ENCODE peak calls at places on chromosomes 1 and 21, in nine cellular contexts. One of them, this sample, is unnamed.

GRCh38 chr1:51936531-51936930 is 54.0 kb downstream of the RAB3B start:
- DNase-seq in Calu3: no peak
- DNase-seq in astrocyte of the cerebellum: no peak
- DNase-seq in DND-41: no peak
- DNase-seq in fibroblast of pulmonary artery: no peak
- DNase-seq in IMR-90: peak; percentile 37
- DNase-seq in OCI-LY7: no peak
- DNase-seq in epithelial cell of proximal tubule: no peak
- DNase-seq in GM23338: no peak
- DNase-seq in this sample: no peak

GRCh38 chr1:23554481-23555224 is 4.6 kb downstream of the ID3 start:
- DNase-seq in Calu3: peak; percentile 75
- DNase-seq in astrocyte of the cerebellum: peak; percentile 68
- DNase-seq in DND-41: peak; percentile 91
- DNase-seq in fibroblast of pulmonary artery: peak; percentile 91
- DNase-seq in IMR-90: peak; percentile 85
- DNase-seq in OCI-LY7: peak; percentile 95
- DNase-seq in epithelial cell of proximal tubule: no peak
- DNase-seq in GM23338: peak; percentile 91
- DNase-seq in this sample: no peak

GRCh38 chr1:21941370-21941769 is 4.3 kb upstream of the HSPG2 start:
- DNase-seq in Calu3: no peak
- DNase-seq in astrocyte of the cerebellum: no peak
- DNase-seq in DND-41: no peak
- DNase-seq in fibroblast of pulmonary artery: no peak
- DNase-seq in IMR-90: no peak
- DNase-seq in OCI-LY7: no peak
- DNase-seq in epithelial cell of proximal tubule: no peak
- DNase-seq in GM23338: no peak
- DNase-seq in this sample: no peak

GRCh38 chr1:54051936-54052469 is 1.0 kb downstream of the TMEM59 start:
- DNase-seq in Calu3: no peak
- DNase-seq in astrocyte of the cerebellum: peak; percentile 19
- DNase-seq in DND-41: no peak
- DNase-seq in fibroblast of pulmonary artery: no peak
- DNase-seq in IMR-90: no peak
- DNase-seq in OCI-LY7: peak; percentile 5
- DNase-seq in epithelial cell of proximal tubule: peak; percentile 33
- DNase-seq in GM23338: peak; percentile 9
- DNase-seq in this sample: no peak

GRCh38 chr21:38721055-38721454 is 84.7 kb upstream of the ETS2 start:
- DNase-seq in Calu3: no peak
- DNase-seq in astrocyte of the cerebellum: no peak
- DNase-seq in DND-41: no peak
- DNase-seq in fibroblast of pulmonary artery: no peak
- DNase-seq in IMR-90: no peak
- DNase-seq in OCI-LY7: no peak
- DNase-seq in epithelial cell of proximal tubule: no peak
- DNase-seq in GM23338: peak; percentile 14
- DNase-seq in this sample: no peak

GRCh38 chr1:193069748-193070394 is 10.5 kb downstream of the RO60 start:
- DNase-seq in Calu3: no peak
- DNase-seq in astrocyte of the cerebellum: no peak
- DNase-seq in DND-41: no peak
- DNase-seq in fibroblast of pulmonary artery: no peak
- DNase-seq in IMR-90: no peak
- DNase-seq in OCI-LY7: peak; percentile 38
- DNase-seq in epithelial cell of proximal tubule: no peak
- DNase-seq in GM23338: peak; percentile 70
- DNase-seq in this sample: no peak

GRCh38 chr1:62175568-62176179 is 19.0 kb upstream of the L1TD1 start:
- DNase-seq in Calu3: peak; percentile 40
- DNase-seq in astrocyte of the cerebellum: peak; percentile 45
- DNase-seq in DND-41: peak; percentile 40
- DNase-seq in fibroblast of pulmonary artery: peak; percentile 62
- DNase-seq in IMR-90: peak; percentile 45
- DNase-seq in OCI-LY7: peak; percentile 44
- DNase-seq in epithelial cell of proximal tubule: no peak
- DNase-seq in GM23338: peak; percentile 83
- DNase-seq in this sample: peak; percentile 10

GRCh38 chr1:65079941-65080340 is 68.1 kb upstream of the AK4 start:
- DNase-seq in Calu3: no peak
- DNase-seq in astrocyte of the cerebellum: no peak
- DNase-seq in DND-41: no peak
- DNase-seq in fibroblast of pulmonary artery: peak; percentile 34
- DNase-seq in IMR-90: peak; percentile 50
- DNase-seq in OCI-LY7: no peak
- DNase-seq in epithelial cell of proximal tubule: no peak
- DNase-seq in GM23338: no peak
- DNase-seq in this sample: no peak

GRCh38 chr1:210792703-210793102 is 341.2 kb downstream of the KCNH1 start:
- DNase-seq in Calu3: no peak
- DNase-seq in astrocyte of the cerebellum: peak; percentile 53
- DNase-seq in DND-41: no peak
- DNase-seq in fibroblast of pulmonary artery: peak; percentile 1
- DNase-seq in IMR-90: peak; percentile 87
- DNase-seq in OCI-LY7: no peak
- DNase-seq in epithelial cell of proximal tubule: peak; percentile 20
- DNase-seq in GM23338: no peak
- DNase-seq in this sample: peak; percentile 50

GRCh38 chr1:240888039-240888786 is 276.3 kb upstream of the GREM2 start:
- DNase-seq in Calu3: peak; percentile 82
- DNase-seq in astrocyte of the cerebellum: no peak
- DNase-seq in DND-41: peak; percentile 19
- DNase-seq in fibroblast of pulmonary artery: peak; percentile 0
- DNase-seq in IMR-90: no peak
- DNase-seq in OCI-LY7: peak; percentile 64
- DNase-seq in epithelial cell of proximal tubule: no peak
- DNase-seq in GM23338: peak; percentile 89
- DNase-seq in this sample: no peak

GRCh38 chr1:165897326-165898303 is 70.2 kb downstream of the UCK2 start:
- DNase-seq in Calu3: no peak
- DNase-seq in astrocyte of the cerebellum: no peak
- DNase-seq in DND-41: no peak
- DNase-seq in fibroblast of pulmonary artery: peak; percentile 56
- DNase-seq in IMR-90: peak; percentile 80
- DNase-seq in OCI-LY7: no peak
- DNase-seq in epithelial cell of proximal tubule: no peak
- DNase-seq in GM23338: no peak
- DNase-seq in this sample: peak; percentile 40

GRCh38 chr1:32888134-32888533 is 1.8 kb downstream of the HPCA start:
- DNase-seq in Calu3: no peak
- DNase-seq in astrocyte of the cerebellum: no peak
- DNase-seq in DND-41: no peak
- DNase-seq in fibroblast of pulmonary artery: no peak
- DNase-seq in IMR-90: no peak
- DNase-seq in OCI-LY7: no peak
- DNase-seq in epithelial cell of proximal tubule: no peak
- DNase-seq in GM23338: no peak
- DNase-seq in this sample: no peak

GRCh38 chr1:32886828-32887414 is 630 bp downstream of the HPCA start:
- DNase-seq in Calu3: no peak
- DNase-seq in astrocyte of the cerebellum: no peak
- DNase-seq in DND-41: no peak
- DNase-seq in fibroblast of pulmonary artery: no peak
- DNase-seq in IMR-90: no peak
- DNase-seq in OCI-LY7: no peak
- DNase-seq in epithelial cell of proximal tubule: no peak
- DNase-seq in GM23338: no peak
- DNase-seq in this sample: no peak

GRCh38 chr1:32888677-32889420 is 2.6 kb downstream of the HPCA start:
- DNase-seq in Calu3: no peak
- DNase-seq in astrocyte of the cerebellum: no peak
- DNase-seq in DND-41: no peak
- DNase-seq in fibroblast of pulmonary artery: no peak
- DNase-seq in IMR-90: no peak
- DNase-seq in OCI-LY7: no peak
- DNase-seq in epithelial cell of proximal tubule: no peak
- DNase-seq in GM23338: no peak
- DNase-seq in this sample: no peak

GRCh38 chr1:32886012-32886827 is at the start of gene HPCA:
- DNase-seq in Calu3: peak; percentile 83
- DNase-seq in astrocyte of the cerebellum: no peak
- DNase-seq in DND-41: no peak
- DNase-seq in fibroblast of pulmonary artery: peak; percentile 58
- DNase-seq in IMR-90: peak; percentile 48
- DNase-seq in OCI-LY7: no peak
- DNase-seq in epithelial cell of proximal tubule: no peak
- DNase-seq in GM23338: peak; percentile 93
- DNase-seq in this sample: no peak

GRCh38 chr1:32887623-32888022 is 1.3 kb downstream of the HPCA start:
- DNase-seq in Calu3: no peak
- DNase-seq in astrocyte of the cerebellum: no peak
- DNase-seq in DND-41: no peak
- DNase-seq in fibroblast of pulmonary artery: no peak
- DNase-seq in IMR-90: no peak
- DNase-seq in OCI-LY7: no peak
- DNase-seq in epithelial cell of proximal tubule: no peak
- DNase-seq in GM23338: no peak
- DNase-seq in this sample: no peak
- TF ChIP-seq CTCF in Calu3: no peak
- TF ChIP-seq CTCF in astrocyte of the cerebellum: no peak
- TF ChIP-seq CTCF in DND-41: no peak
- TF ChIP-seq CTCF in fibroblast of pulmonary artery: no peak
- TF ChIP-seq CTCF in IMR-90: no peak
- TF ChIP-seq CTCF in OCI-LY7: no peak
- TF ChIP-seq CTCF in epithelial cell of proximal tubule: no peak
- TF ChIP-seq CTCF in GM23338: no peak
- TF ChIP-seq CTCF in this sample: no peak

DNA sequence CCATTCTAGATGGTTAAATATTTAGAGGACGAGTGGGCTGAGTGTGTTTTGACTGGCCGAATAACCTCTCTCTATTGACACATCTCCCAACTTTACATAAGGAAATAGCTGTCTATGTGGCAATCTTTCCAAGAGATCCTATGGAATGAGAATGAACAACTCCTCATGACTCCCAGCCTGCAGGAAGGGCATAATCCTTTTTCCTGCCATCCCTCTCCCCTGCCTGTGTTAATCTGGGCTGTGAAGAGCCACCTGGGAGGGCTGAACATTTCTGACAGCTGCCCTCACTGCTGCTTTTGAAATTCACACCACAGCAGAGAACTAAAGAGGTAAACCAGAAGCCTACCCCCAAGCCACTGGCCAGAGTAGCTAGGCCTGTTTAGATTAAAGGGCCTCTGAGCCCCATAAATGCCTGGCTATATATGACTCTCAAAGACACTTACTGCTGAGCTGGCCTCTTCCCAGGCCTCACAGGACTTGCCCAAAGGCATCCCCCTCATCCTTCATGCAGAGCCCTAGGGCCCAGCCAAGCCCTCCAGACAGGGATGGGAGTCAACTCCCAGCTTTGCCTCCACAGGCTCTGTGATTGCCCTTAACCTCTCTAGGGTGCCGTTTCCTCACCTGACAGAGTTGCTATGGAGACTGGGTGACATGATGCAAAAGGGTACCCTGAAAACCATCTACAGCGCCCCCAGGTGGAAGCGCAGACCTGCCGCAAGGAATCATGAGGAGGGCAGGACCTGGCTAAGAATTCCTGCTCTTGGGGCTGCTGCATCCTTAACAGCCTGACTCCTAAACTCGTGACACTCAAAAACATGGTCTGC is 42.0 kb upstream of the LDLRAP1 start:
- DNase-seq in Calu3: no peak
- DNase-seq in astrocyte of the cerebellum: no peak
- DNase-seq in DND-41: no peak
- DNase-seq in fibroblast of pulmonary artery: peak; percentile 72
- DNase-seq in IMR-90: peak; percentile 89
- DNase-seq in OCI-LY7: no peak
- DNase-seq in epithelial cell of proximal tubule: no peak
- DNase-seq in GM23338: peak; percentile 96
- DNase-seq in this sample: peak; percentile 57
- TF ChIP-seq CTCF in Calu3: no peak
- TF ChIP-seq CTCF in astrocyte of the cerebellum: no peak
- TF ChIP-seq CTCF in DND-41: peak; percentile 46
- TF ChIP-seq CTCF in fibroblast of pulmonary artery: peak; percentile 16
- TF ChIP-seq CTCF in IMR-90: peak; percentile 18
- TF ChIP-seq CTCF in OCI-LY7: peak; percentile 64
- TF ChIP-seq CTCF in epithelial cell of proximal tubule: peak; percentile 39
- TF ChIP-seq CTCF in GM23338: peak; percentile 91
- TF ChIP-seq CTCF in this sample: peak; percentile 21

DNA sequence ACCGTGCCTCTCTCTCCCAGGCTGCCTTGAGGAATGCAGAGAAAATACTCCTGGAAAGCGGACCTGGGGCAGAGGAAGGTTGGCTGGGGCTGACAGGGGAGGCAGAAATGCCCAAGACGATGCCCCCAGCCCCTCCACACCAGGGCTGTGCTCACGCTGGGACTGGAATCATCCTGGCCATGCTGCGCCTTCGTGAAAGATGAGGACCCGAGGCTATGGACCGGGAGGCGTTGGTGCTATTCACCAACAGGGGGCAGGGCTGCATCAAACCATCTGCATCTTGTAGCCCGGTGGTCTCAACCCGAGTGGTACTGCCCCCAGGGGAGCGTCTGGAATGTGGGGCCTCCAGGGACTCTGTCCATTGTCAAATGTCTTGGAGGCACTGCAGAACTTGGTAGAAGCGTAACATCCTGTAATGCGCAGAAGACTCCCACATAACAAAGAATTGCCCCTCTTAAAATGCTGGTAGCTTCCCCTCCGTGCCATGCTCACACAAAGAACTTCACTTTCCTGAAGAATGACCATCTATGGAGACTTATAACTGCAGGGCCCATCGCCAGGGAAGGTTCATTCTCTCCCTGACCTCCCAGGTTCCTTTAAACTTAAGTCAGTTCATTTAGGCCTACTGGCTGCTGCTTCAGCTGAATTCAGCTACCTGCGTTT is 251.2 kb downstream of the RRAGC start:
- DNase-seq in Calu3: peak; percentile 42
- DNase-seq in astrocyte of the cerebellum: no peak
- DNase-seq in DND-41: peak; percentile 24
- DNase-seq in fibroblast of pulmonary artery: peak; percentile 8
- DNase-seq in IMR-90: peak; percentile 4
- DNase-seq in OCI-LY7: peak; percentile 34
- DNase-seq in epithelial cell of proximal tubule: no peak
- DNase-seq in GM23338: peak; percentile 93
- DNase-seq in this sample: no peak
- TF ChIP-seq CTCF in Calu3: peak; percentile 68
- TF ChIP-seq CTCF in astrocyte of the cerebellum: peak; percentile 59
- TF ChIP-seq CTCF in DND-41: peak; percentile 68
- TF ChIP-seq CTCF in fibroblast of pulmonary artery: peak; percentile 48
- TF ChIP-seq CTCF in IMR-90: peak; percentile 39
- TF ChIP-seq CTCF in OCI-LY7: peak; percentile 71
- TF ChIP-seq CTCF in epithelial cell of proximal tubule: peak; percentile 53
- TF ChIP-seq CTCF in GM23338: peak; percentile 77
- TF ChIP-seq CTCF in this sample: peak; percentile 26

DNA sequence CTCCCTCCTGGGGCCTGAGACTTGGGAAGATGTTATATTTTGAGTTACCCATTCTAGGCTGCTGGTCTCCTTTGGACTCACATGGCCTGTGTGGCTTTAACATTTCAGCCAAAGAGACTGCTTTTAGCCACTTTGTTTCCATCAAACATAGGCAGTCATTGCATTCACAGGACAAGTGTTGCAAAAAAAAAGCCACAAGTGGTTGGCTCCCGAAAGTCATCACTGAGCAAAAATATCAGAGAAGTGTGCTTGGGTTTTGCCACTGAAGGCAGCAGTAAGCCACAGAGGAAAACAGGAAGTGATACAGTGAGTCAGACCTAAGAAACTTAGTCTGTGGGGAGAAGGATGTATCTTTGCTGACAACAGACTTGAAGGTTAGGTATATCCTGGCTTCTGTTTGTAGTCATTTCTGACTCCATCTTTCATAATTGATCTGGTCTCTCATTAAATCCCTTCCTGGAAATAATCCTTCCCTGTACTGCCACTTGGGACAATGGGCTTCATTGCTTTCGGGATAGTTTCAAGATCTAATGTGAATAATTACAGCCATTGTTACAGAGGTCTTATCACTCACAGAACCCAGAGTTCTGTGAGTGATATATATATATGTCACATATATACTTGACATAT is 80.9 kb downstream of the COLGALT2 start:
- DNase-seq in Calu3: peak; percentile 31
- DNase-seq in astrocyte of the cerebellum: peak; percentile 60
- DNase-seq in DND-41: peak; percentile 65
- DNase-seq in fibroblast of pulmonary artery: peak; percentile 84
- DNase-seq in IMR-90: peak; percentile 87
- DNase-seq in OCI-LY7: peak; percentile 66
- DNase-seq in epithelial cell of proximal tubule: peak; percentile 32
- DNase-seq in GM23338: no peak
- DNase-seq in this sample: peak; percentile 67
- TF ChIP-seq CTCF in Calu3: no peak
- TF ChIP-seq CTCF in astrocyte of the cerebellum: peak; percentile 38
- TF ChIP-seq CTCF in DND-41: peak; percentile 71
- TF ChIP-seq CTCF in fibroblast of pulmonary artery: peak; percentile 51
- TF ChIP-seq CTCF in IMR-90: peak; percentile 46
- TF ChIP-seq CTCF in OCI-LY7: peak; percentile 45
- TF ChIP-seq CTCF in epithelial cell of proximal tubule: peak; percentile 37
- TF ChIP-seq CTCF in GM23338: no peak
- TF ChIP-seq CTCF in this sample: peak; percentile 46